ENCODE peak calls at places on chromosomes 13 and 19, in four cellular contexts. F is sigmoid colon, Z is upper lobe of left lung, M is suprapubic skin. R is an unnamed sample.

GRCh38 chr19:42250666-42251531 is 4.0 kb downstream of the ERF start:
- DNase-seq in F (peak), Z (peak), M (no peak), R (peak)

GRCh38 chr13:29073762-29074161 is 253.6 kb downstream of the MTUS2 start:
- DNase-seq in F (no peak), Z (no peak), M (no peak), R (no peak)

GRCh38 chr13:66296875-66297274 is 933.3 kb downstream of the PCDH9 start:
- DNase-seq in F (no peak), Z (no peak), M (no peak), R (no peak)

GRCh38 chr13:104085611-104086010 is 1019.4 kb upstream of the SLC10A2 start:
- DNase-seq in F (no peak), Z (no peak), M (no peak), R (no peak)

GRCh38 chr13:19860884-19861655 is 2.4 kb downstream of the ZMYM5 start:
- DNase-seq in F (no peak), Z (no peak), M (no peak), R (no peak)

GRCh38 chr13:111949311-111949710 is 117.6 kb upstream of the SOX1 start:
- DNase-seq in F (no peak), Z (no peak), M (peak), R (no peak)

GRCh38 chr13:99425485-99426341 is 75.6 kb upstream of the TM9SF2 start:
- DNase-seq in F (no peak), Z (no peak), M (peak), R (no peak)

GRCh38 chr13:40672310-40673060 is 6.0 kb upstream of the FOXO1 start:
- DNase-seq in F (no peak), Z (no peak), M (no peak), R (peak)

GRCh38 chr13:21898461-21898860 is 227.6 kb downstream of the FGF9 start:
- DNase-seq in F (no peak), Z (no peak), M (no peak), R (no peak)

GRCh38 chr19:58450836-58451357 is 525 bp upstream of the ZNF324B start:
- DNase-seq in F (no peak), Z (no peak), M (no peak), R (no peak)

GRCh38 chr19:38667552-38668205 is 20.2 kb downstream of the ACTN4 start:
- DNase-seq in F (no peak), Z (no peak), M (no peak), R (no peak)

GRCh38 chr19:11558881-11559828 is at the start of gene ELOF1:
- DNase-seq in F (peak), Z (peak), M (peak), R (peak)
- TF ChIP-seq POLR2A in F (peak), Z (peak), M (no peak), R (peak)

DNA sequence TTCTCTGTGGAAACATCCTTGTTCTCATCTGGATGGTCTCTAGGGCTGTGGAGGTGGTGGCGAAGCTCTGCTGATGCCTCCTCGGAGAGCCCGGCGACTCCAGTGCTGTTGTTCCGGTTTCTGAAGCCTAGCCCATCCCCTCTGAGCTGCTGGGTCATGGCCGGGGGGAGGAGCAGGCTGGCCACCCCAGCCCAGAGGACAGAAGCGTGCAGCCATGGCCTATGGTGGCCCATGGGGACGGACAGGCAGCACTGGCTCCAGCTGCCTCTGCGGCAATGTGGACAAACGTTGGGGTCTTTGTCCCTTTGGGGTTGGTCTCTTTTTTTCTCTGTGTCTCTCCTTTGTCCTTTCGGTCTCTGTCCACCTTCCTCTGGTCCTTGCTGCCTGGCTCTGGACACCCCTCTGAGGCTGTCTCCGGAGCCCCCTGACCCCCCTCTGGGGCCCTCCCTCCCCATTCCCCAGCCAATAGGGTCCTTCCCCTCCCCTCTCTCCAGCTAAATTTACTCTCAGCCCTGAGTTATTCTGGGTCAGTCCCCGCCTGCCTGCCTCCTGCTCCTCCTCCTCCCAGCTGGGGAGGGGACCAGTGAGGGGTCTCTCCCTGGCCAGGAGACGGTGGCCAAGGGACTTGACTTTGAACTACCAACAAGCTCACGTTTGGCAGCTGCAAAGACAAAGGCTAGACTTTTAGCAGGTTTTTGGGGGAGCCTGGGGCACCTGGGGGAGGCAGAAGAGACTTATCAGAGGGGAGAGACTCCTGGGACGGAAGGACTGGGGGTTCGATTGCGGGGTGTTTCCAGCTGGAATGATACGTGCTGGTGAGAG is at the start of gene HRC:
- DNase-seq in F (no peak), Z (no peak), M (no peak), R (no peak)
- TF ChIP-seq POLR2A in F (no peak), Z (no peak), M (no peak), R (no peak)

DNA sequence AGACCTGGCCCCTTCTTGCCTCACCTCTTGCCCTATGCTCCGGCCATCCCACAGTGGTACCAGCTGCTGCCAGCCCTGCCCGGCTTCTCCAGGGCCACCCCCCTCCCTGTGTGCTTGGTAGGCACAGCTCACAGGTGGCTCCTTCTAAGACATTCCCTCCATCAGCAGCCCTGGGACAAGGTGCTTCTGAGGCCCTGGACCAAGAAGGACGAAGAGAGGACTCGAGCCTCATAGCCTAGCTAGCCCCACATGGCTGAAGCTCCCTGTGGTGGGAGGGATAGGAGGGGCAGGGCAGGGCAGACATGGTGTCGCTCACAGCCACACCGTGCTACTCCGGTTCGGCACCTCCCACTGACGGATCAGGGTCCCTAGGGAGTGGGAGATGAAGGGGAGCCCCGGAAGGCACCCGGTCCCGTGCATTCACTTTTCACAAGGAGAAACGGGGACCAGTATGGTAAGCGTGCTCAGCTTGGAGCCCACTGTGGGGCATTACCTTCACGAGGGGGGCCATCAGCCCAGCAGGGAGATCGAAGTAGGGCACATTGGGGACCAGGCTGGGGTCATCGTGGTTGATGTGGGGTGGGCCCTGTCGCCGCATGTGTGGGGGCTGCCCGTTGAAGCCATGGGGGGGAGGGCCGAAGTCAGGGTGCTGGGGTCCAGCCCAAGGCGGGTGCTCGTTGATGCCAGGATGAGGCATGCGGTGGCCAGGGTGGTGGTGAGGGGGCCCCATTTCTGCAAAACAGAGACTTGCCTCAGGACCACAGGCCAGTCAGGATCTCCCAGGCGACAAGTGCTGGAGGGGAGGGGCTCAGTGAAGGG is 19.5 kb downstream of the CHERP start:
- DNase-seq in F (no peak), Z (no peak), M (no peak), R (no peak)
- TF ChIP-seq POLR2A in F (no peak), Z (no peak), M (no peak), R (no peak)

GRCh38 chr19:9436358-9436757 is 985 bp upstream of the ZNF266 start:
- DNase-seq in F (no peak), Z (no peak), M (no peak), R (no peak)

GRCh38 chr19:9430444-9430843 is 4.9 kb downstream of the ZNF266 start:
- DNase-seq in F (no peak), Z (no peak), M (no peak), R (no peak)

GRCh38 chr19:9431475-9431874 is 3.9 kb downstream of the ZNF266 start:
- DNase-seq in F (no peak), Z (no peak), M (no peak), R (peak)

DNA sequence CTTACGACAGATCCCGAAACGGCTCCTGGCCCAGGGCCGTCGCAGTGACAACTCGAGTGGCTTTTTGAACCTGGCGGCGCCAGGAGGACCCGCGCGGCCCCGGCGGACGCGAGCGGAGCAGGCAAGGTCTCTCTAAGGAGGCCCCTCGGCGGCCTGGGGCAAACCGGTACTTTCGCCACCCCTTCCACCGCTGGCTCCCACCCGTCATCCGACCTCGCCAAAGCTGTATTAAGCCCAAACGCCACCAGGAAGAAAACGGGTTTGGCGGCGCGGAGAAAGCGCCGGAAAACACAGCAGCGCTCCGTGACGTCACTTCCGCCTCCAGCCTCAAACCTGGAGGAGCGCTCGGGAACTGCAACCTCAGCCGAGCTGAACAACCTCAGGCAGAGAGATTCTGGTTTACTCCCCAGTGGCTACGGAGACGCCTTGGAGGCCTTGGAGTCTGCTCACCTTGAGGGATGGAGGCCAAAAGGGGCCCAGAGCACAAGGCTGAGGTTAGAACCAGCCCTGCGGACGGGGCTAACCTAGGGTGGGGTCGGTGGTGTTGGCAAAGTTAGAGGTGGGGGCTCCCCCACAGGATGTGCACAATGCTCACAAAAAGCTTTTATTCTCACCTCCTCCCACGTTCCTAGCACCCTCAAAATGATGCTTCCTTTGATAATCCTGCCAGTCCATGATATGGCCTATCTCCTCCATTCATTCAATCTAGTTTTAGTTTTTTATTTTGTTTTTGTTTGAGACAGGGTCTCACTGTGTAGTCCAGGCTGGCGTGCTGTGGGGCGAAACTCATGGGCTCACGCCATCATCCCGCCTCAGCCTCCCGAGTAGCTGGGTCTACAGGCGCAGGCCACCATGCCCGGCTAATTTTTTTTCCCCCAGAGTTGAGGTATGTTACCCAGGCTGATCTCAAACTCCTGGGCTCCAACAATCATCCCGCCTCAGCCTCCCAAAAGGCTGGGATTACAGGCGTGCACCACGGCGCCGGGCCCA is at the start of gene ZNF266:
- DNase-seq in F (peak), Z (peak), M (peak), R (peak)
- TF ChIP-seq POLR2A in F (peak), Z (peak), M (no peak), R (peak)

GRCh38 chr19:8835446-8835845 is 3.3 kb downstream of the MBD3L1 start:
- DNase-seq in F (no peak), Z (no peak), M (no peak), R (no peak)

GRCh38 chr19:8835877-8836276 is 3.7 kb downstream of the MBD3L1 start:
- DNase-seq in F (no peak), Z (no peak), M (no peak), R (no peak)

GRCh38 chr19:8831832-8832131 is 322 bp downstream of the ZNF558 start:
- DNase-seq in F (no peak), Z (no peak), M (no peak), R (no peak)

GRCh38 chr19:8831373-8831772 is 731 bp downstream of the ZNF558 start:
- DNase-seq in F (no peak), Z (no peak), M (no peak), R (peak)

GRCh38 chr19:8832132-8833021 is at the start of the genes MBD3L1 and ZNF558:
- DNase-seq in F (peak), Z (peak), M (peak), R (peak)
- TF ChIP-seq POLR2A in F (peak), Z (peak), M (no peak), R (peak)

GRCh38 chr19:18833849-18834643 is 2.3 kb downstream of the UPF1 start:
- DNase-seq in F (no peak), Z (no peak), M (no peak), R (peak)
- TF ChIP-seq POLR2A in F (no peak), Z (no peak), M (no peak), R (no peak)

GRCh38 chr19:6772028-6772865 is at the start of gene VAV1:
- DNase-seq in F (no peak), Z (peak), M (peak), R (no peak)
- TF ChIP-seq POLR2A in F (no peak), Z (peak), M (no peak), R (no peak)

GRCh38 chr19:10690351-10690781 is 10.9 kb upstream of the QTRT1 start:
- DNase-seq in F (no peak), Z (no peak), M (no peak), R (no peak)
- TF ChIP-seq POLR2A in F (no peak), Z (no peak), M (no peak), R (no peak)

GRCh38 chr19:12685831-12686230 is 2.0 kb upstream of the GNG14 start:
- DNase-seq in F (no peak), Z (no peak), M (no peak), R (no peak)

GRCh38 chr19:12680034-12680433 is 1.6 kb downstream of the DHPS start:
- DNase-seq in F (no peak), Z (no peak), M (no peak), R (no peak)

GRCh38 chr19:12676384-12676792 is 5.3 kb downstream of the DHPS start:
- DNase-seq in F (peak), Z (no peak), M (peak), R (peak)

GRCh38 chr19:12676928-12677327 is 4.8 kb downstream of the DHPS start:
- DNase-seq in F (no peak), Z (no peak), M (no peak), R (no peak)

DNA sequence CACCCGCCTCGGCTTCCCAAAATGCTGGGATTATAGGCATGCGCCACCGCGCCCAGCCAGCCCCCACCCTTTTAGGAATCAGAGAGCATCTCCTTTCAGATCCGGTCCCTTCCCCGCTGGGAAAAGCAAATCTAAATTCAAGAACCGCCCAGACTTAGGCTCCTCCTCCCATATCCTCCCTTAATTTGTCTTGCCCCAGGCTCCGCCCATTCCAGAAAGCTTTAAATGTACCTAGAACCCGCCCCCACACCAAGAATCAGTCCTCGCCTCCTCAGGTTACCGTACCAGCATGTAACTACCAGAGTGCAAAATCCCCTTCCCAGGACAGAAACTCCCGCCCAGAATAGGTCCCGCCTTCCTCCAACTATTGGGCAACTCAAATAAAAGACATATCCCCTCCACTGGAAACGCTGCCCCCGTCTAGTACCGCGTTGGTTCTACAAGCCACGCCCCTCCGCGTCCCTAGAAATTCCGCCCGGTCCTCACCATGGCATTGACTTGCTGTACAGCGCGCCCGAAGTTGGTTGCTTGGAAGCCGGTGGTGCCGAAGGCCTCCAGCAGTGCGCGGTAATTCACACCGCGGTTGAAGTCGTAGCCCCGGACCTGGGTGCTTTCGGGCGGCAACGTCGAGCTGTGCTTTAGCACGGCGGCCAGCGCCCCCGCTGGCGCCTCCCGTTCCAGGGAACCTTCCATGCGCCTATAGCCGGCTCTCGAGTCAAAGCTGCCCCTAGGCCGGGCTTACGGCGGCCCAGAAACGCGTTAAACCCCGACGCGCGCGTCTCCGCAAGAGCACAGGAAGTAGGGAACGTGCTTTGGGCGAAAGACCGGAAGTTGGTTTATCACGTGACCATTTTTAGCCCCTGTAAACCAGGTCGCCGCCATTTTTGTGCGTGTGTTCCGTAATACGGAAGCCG is at the start of gene DHPS:
- DNase-seq in F (peak), Z (peak), M (peak), R (peak)
- TF ChIP-seq POLR2A in F (peak), Z (peak), M (no peak), R (peak)

GRCh38 chr19:3365447-3366103 is 808 bp upstream of the NFIC start:
- DNase-seq in F (peak), Z (peak), M (no peak), R (peak)

GRCh38 chr19:3365093-3365446 is 1.3 kb upstream of the NFIC start:
- DNase-seq in F (no peak), Z (no peak), M (no peak), R (no peak)

GRCh38 chr19:3367572-3368440 is 1.4 kb downstream of the NFIC start:
- DNase-seq in F (no peak), Z (no peak), M (no peak), R (no peak)

GRCh38 chr19:3366761-3367571 is 583 bp downstream of the NFIC start:
- DNase-seq in F (peak), Z (peak), M (no peak), R (no peak)

DNA sequence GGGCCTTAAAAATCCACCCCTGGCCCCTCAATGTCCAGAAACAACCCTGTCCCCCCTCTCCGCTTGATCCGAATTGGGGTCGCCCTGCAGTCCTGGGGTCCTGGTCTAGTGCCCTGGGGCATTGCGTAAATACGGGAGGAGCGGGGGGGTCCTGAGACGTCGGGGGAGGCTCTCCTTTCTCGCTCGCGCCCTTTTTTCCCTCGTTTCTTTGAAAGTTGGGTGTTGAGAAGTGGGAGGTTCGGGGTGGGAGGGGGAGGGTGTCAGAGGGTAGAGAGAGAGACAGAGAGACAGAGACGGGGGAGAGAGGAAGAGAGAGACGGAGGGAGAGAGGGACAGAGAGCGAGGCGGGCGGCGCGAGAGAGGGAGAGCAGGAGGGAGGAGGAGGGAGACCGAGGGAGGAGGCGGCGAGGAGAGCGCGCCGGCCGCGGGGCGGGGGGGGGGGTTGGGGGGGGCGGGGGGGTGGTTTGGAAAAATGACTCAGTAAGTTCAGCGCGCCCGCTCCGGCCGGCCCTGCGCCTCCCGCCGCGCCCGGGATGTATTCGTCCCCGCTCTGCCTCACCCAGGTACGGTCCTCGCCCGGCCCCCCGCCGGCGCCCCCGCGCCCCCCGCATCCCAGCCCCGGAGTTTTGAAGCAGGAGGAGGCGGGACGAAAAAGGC is at the start of gene NFIC:
- DNase-seq in F (peak), Z (peak), M (peak), R (peak)
- TF ChIP-seq POLR2A in F (peak), Z (peak), M (no peak), R (no peak)

R was measured in erythroblast.